ENCODE peak calls at places on chromosomes 2 and 18, in five cellular contexts. G is pancreas, K is spleen, I is Caco-2, M is mammary epithelial cell. B is an unnamed sample.

GRCh38 chr2:42171396-42171971 is 2.3 kb downstream of the EML4 start:
- DNase-seq in G (no peak), K (no peak), I (no peak), M (no peak), B (peak; percentile 45)

GRCh38 chr2:156430236-156430977 is 5.8 kb upstream of the GPD2 start:
- DNase-seq in G (no peak), K (no peak), I (no peak), M (peak; percentile 24), B (no peak)

GRCh38 chr2:166419616-166419934 is 43.8 kb upstream of the SCN9A start:
- DNase-seq in G (no peak), K (no peak), I (no peak), M (peak; percentile 34), B (no peak)

GRCh38 chr2:121255363-121255762 is 29.6 kb downstream of the TFCP2L1 start:
- DNase-seq in G (no peak), K (peak; percentile 24), I (peak; percentile 11), M (no peak), B (no peak)

GRCh38 chr2:135985826-135986393 is 484 bp upstream of the DARS1 start:
- DNase-seq in G (no peak), K (no peak), I (no peak), M (no peak), B (peak; percentile 80)

GRCh38 chr2:138730497-138731030 is 49.6 kb downstream of the NXPH2 start:
- DNase-seq in G (no peak), K (no peak), I (no peak), M (no peak), B (no peak)

GRCh38 chr2:233689031-233689430 is 3.7 kb upstream of the UGT1A6 start:
- DNase-seq in G (no peak), K (no peak), I (no peak), M (no peak), B (no peak)

GRCh38 chr2:234631896-234632514 is 135.1 kb upstream of the ARL4C start:
- DNase-seq in G (no peak), K (no peak), I (no peak), M (no peak), B (no peak)

GRCh38 chr2:239601201-239601851 is 200.5 kb upstream of the HDAC4 start:
- DNase-seq in G (peak; percentile 36), K (peak; percentile 49), I (no peak), M (no peak), B (no peak)

GRCh38 chr18:21369146-21369545 is 127.1 kb downstream of the GREB1L start:
- DNase-seq in G (no peak), K (no peak), I (no peak), M (no peak), B (no peak)

GRCh38 chr18:80097201-80097600 is 11.9 kb upstream of the ADNP2 start:
- DNase-seq in G (no peak), K (no peak), I (no peak), M (no peak), B (no peak)

GRCh38 chr2:180359522-180360282 is 352.6 kb upstream of the CWC22 start:
- DNase-seq in G (peak; percentile 58), K (peak; percentile 73), I (no peak), M (peak; percentile 90), B (no peak)

GRCh38 chr18:76213996-76214395 is 281.0 kb downstream of the ZNF516 start:
- DNase-seq in G (no peak), K (no peak), I (no peak), M (no peak), B (peak; percentile 0)

GRCh38 chr2:178404380-178404767 is 46.6 kb downstream of the PRKRA start:
- DNase-seq in G (no peak), K (no peak), I (no peak), M (peak; percentile 81), B (no peak)

GRCh38 chr18:47032945-47033344 is 2.5 kb downstream of the ELOA2 start:
- DNase-seq in G (no peak), K (peak; percentile 71), I (no peak), M (no peak), B (no peak)

GRCh38 chr2:160492401-160493226 is 993 bp downstream of the RBMS1 start:
- DNase-seq in G (peak; percentile 87), K (peak; percentile 86), I (peak; percentile 84), M (peak; percentile 67), B (peak; percentile 34)

GRCh38 chr2:177635696-177636095 is 243.1 kb downstream of the AGPS start:
- DNase-seq in G (no peak), K (no peak), I (no peak), M (no peak), B (no peak)

GRCh38 chr2:73035899-73036778 is 35.4 kb downstream of the SFXN5 start:
- DNase-seq in G (no peak), K (no peak), I (no peak), M (no peak), B (no peak)

GRCh38 chr18:76720683-76721082 is 101.7 kb upstream of the ZNF236 start:
- DNase-seq in G (no peak), K (no peak), I (no peak), M (no peak), B (no peak)

GRCh38 chr2:74002515-74003391 is 18.0 kb downstream of the TET3 start:
- DNase-seq in G (peak; percentile 94), K (peak; percentile 95), I (peak; percentile 22), M (peak; percentile 83), B (peak; percentile 84)

GRCh38 chr2:122478108-122478507 is 722.7 kb downstream of the TSN start:
- DNase-seq in G (no peak), K (no peak), I (no peak), M (no peak), B (no peak)

GRCh38 chr2:160429248-160430000 is 64.2 kb downstream of the RBMS1 start:
- DNase-seq in G (no peak), K (no peak), I (no peak), M (peak; percentile 42), B (peak; percentile 40)

GRCh38 chr2:203579131-203579643 is 44.1 kb upstream of the RAPH1 start:
- DNase-seq in G (no peak), K (no peak), I (peak; percentile 92), M (peak; percentile 99), B (peak; percentile 75)

GRCh38 chr2:152189622-152190495 is 14.3 kb upstream of the STAM2 start:
- DNase-seq in G (no peak), K (no peak), I (peak; percentile 50), M (peak; percentile 57), B (no peak)

GRCh38 chr2:127121776-127122176 is 14.8 kb upstream of the BIN1 start:
- DNase-seq in G (no peak), K (peak; percentile 41), I (peak; percentile 47), M (no peak), B (no peak)

GRCh38 chr2:89797320-89798038 is 1106.0 kb downstream of the RPIA start:
- DNase-seq in G (no peak), K (no peak), I (no peak), M (no peak), B (no peak)
- H3K9me3 ChIP-seq in G (no peaks in the 10 kb centered on the region), K (peaks cover 25% of the 10 kb centered on the region), I (peaks cover 13% of the 10 kb centered on the region), M (peaks cover 97% of the 10 kb centered on the region), B (peaks cover 22% of the 10 kb centered on the region)

GRCh38 chr2:218285604-218286003 is 6.7 kb downstream of the TMBIM1 start:
- DNase-seq in G (peak; percentile 71), K (no peak), I (no peak), M (peak; percentile 68), B (no peak)
- H3K4me1 ChIP-seq in G (peaks cover 83% of the 10 kb centered on the region), K (peaks cover 91% of the 10 kb centered on the region), I (peaks cover 86% of the 10 kb centered on the region), M (peaks cover 76% of the 10 kb centered on the region), B (peaks cover 74% of the 10 kb centered on the region)

GRCh38 chr18:71250191-71250590 is 961.3 kb downstream of the SOCS6 start:
- DNase-seq in G (no peak), K (no peak), I (no peak), M (no peak), B (no peak)
- H3K9me3 ChIP-seq in G (no peaks in the 10 kb centered on the region), K (no peaks in the 10 kb centered on the region), I (no peaks in the 10 kb centered on the region), M (peaks cover 12% of the 10 kb centered on the region), B (no peaks in the 10 kb centered on the region)

GRCh38 chr2:143150287-143150686 is 21.1 kb downstream of the ARHGAP15 start:
- DNase-seq in G (no peak), K (no peak), I (no peak), M (no peak), B (no peak)

GRCh38 chr2:143145056-143145455 is 15.8 kb downstream of the ARHGAP15 start:
- DNase-seq in G (no peak), K (no peak), I (no peak), M (no peak), B (no peak)

GRCh38 chr2:143151111-143151752 is 22.0 kb downstream of the ARHGAP15 start:
- DNase-seq in G (no peak), K (no peak), I (no peak), M (no peak), B (no peak)

GRCh38 chr2:143152219-143152618 is 23.0 kb downstream of the ARHGAP15 start:
- DNase-seq in G (no peak), K (no peak), I (no peak), M (no peak), B (no peak)

GRCh38 chr2:143148757-143149156 is 19.5 kb downstream of the ARHGAP15 start:
- DNase-seq in G (no peak), K (no peak), I (no peak), M (no peak), B (no peak)
- H3K4me1 ChIP-seq in G (no peaks in the 10 kb centered on the region), K (peaks cover 88% of the 10 kb centered on the region), I (no peaks in the 10 kb centered on the region), M (no peaks in the 10 kb centered on the region), B (peaks cover 82% of the 10 kb centered on the region)

GRCh38 chr2:3045318-3045921 is 332.2 kb downstream of the EIPR1 start:
- DNase-seq in G (no peak), K (no peak), I (no peak), M (no peak), B (no peak)
- H3K9me3 ChIP-seq in G (no peaks in the 10 kb centered on the region), K (no peaks in the 10 kb centered on the region), I (no peaks in the 10 kb centered on the region), M (peaks cover 23% of the 10 kb centered on the region), B (no peaks in the 10 kb centered on the region)

GRCh38 chr18:28167835-28168349 is 9.0 kb downstream of the CDH2 start:
- DNase-seq in G (no peak), K (no peak), I (no peak), M (no peak), B (no peak)

GRCh38 chr18:28163201-28163778 is 13.6 kb downstream of the CDH2 start:
- DNase-seq in G (no peak), K (no peak), I (no peak), M (no peak), B (no peak)

GRCh38 chr18:28161608-28162599 is 15.0 kb downstream of the CDH2 start:
- DNase-seq in G (no peak), K (no peak), I (peak; percentile 37), M (peak; percentile 29), B (no peak)

GRCh38 chr18:28168725-28169124 is 8.2 kb downstream of the CDH2 start:
- DNase-seq in G (no peak), K (no peak), I (no peak), M (no peak), B (no peak)

GRCh38 chr18:28164772-28165483 is 12.0 kb downstream of the CDH2 start:
- DNase-seq in G (no peak), K (no peak), I (no peak), M (no peak), B (no peak)
- H3K4me1 ChIP-seq in G (no peaks in the 10 kb centered on the region), K (no peaks in the 10 kb centered on the region), I (peaks cover 29% of the 10 kb centered on the region), M (no peaks in the 10 kb centered on the region), B (no peaks in the 10 kb centered on the region)

GRCh38 chr2:101830555-101830954 is 133.0 kb downstream of the MAP4K4 start:
- DNase-seq in G (no peak), K (no peak), I (no peak), M (peak; percentile 79), B (no peak)
- H3K9me3 ChIP-seq in G (no peaks in the 10 kb centered on the region), K (no peaks in the 10 kb centered on the region), I (no peaks in the 10 kb centered on the region), M (no peaks in the 10 kb centered on the region), B (no peaks in the 10 kb centered on the region)

GRCh38 chr18:59564516-59564915 is 132.7 kb downstream of the CCBE1 start:
- DNase-seq in G (no peak), K (no peak), I (no peak), M (no peak), B (no peak)
- H3K4me1 ChIP-seq in G (no peaks in the 10 kb centered on the region), K (no peaks in the 10 kb centered on the region), I (no peaks in the 10 kb centered on the region), M (peaks cover 4% of the 10 kb centered on the region), B (no peaks in the 10 kb centered on the region)

B was measured in CD4-positive, CD25-positive, alpha-beta regulatory T cell.